ENCODE peak calls at places on chromosomes 2 and 18, in four cellular contexts. H, R, Q and D are unnamed samples.

GRCh38 chr2:239953418-239954061 is 71.6 kb downstream of the NDUFA10 start:
- DNase-seq in R (no peak), H (peak; percentile 63), Q (no peak), D (peak; percentile 33)

GRCh38 chr2:160045703-160046210 is 16.7 kb downstream of the PLA2R1 start:
- DNase-seq in Q (no peak), R (no peak), H (no peak), D (no peak)

GRCh38 chr2:71646028-71646427 is 192.7 kb downstream of the DYSF start:
- DNase-seq in H (no peak), Q (peak; percentile 40), R (no peak), D (no peak)

GRCh38 chr2:218357194-218358177 is 829 bp downstream of the CATIP start:
- DNase-seq in H (no peak), Q (no peak), R (no peak), D (no peak)

GRCh38 chr2:119441376-119442231 is 9.9 kb downstream of the TMEM37 start:
- DNase-seq in H (no peak), R (no peak), Q (no peak), D (no peak)

GRCh38 chr18:76396792-76397191 is 98.2 kb downstream of the ZNF516 start:
- DNase-seq in R (no peak), Q (no peak), H (no peak), D (no peak)

GRCh38 chr2:232325324-232326273 is 53.0 kb upstream of the ALPP start:
- DNase-seq in R (peak; percentile 62), H (peak; percentile 72), Q (no peak), D (no peak)

GRCh38 chr2:161576421-161576820 is 47.8 kb upstream of the SLC4A10 start:
- DNase-seq in H (no peak), R (peak; percentile 45), Q (no peak), D (no peak)

GRCh38 chr2:99278793-99279291 is 22.2 kb downstream of the LYG1 start:
- DNase-seq in H (no peak), R (no peak), Q (peak; percentile 70), D (no peak)

GRCh38 chr2:54279385-54279784 is 23.4 kb upstream of the TSPYL6 start:
- DNase-seq in R (no peak), H (no peak), Q (no peak), D (no peak)

GRCh38 chr2:623384-623922 is 53.8 kb downstream of the TMEM18 start:
- DNase-seq in Q (no peak), R (no peak), H (no peak), D (no peak)

GRCh38 chr2:179875864-179876263 is 14.5 kb upstream of the ZNF385B start:
- DNase-seq in R (no peak), Q (no peak), H (no peak), D (no peak)

GRCh38 chr2:179877601-179878364 is 16.4 kb upstream of the ZNF385B start:
- DNase-seq in R (no peak), Q (no peak), H (no peak), D (no peak)

GRCh38 chr2:179876266-179876665 is 14.9 kb upstream of the ZNF385B start:
- DNase-seq in Q (no peak), H (no peak), R (no peak), D (no peak)
- TF ChIP-seq CTCF in Q (no peak), H (no peak), R (peak; percentile 19), D (peak; percentile 23)

DNA sequence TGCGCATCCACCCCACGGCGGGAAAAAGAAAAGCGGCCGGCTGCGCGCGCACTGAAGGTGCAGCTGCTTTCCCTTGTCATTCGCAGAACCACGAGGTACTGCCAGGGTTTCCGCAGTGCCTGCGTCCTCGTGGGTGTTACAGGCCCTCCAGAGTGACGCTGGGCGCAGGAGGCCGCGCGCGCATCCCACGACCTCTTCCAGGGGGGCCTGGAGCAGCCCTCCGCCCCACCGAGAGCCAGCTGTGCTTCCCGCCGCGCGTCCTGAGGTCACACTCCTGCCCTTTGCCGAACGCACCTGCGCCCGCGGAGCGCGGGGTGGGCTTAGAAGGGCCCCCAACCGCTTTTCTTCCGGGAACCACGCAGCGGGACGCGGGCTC is 378 bp upstream of the IAH1 start:
- DNase-seq in R (peak; percentile 28), H (peak; percentile 71), Q (no peak), D (no peak)
- H3K4me3 ChIP-seq in R (peak overlapping the region; percentile 63), H (peak overlapping the region; percentile 72), Q (peak overlapping the region; percentile 68), D (peak overlapping the region; percentile 61)

DNA sequence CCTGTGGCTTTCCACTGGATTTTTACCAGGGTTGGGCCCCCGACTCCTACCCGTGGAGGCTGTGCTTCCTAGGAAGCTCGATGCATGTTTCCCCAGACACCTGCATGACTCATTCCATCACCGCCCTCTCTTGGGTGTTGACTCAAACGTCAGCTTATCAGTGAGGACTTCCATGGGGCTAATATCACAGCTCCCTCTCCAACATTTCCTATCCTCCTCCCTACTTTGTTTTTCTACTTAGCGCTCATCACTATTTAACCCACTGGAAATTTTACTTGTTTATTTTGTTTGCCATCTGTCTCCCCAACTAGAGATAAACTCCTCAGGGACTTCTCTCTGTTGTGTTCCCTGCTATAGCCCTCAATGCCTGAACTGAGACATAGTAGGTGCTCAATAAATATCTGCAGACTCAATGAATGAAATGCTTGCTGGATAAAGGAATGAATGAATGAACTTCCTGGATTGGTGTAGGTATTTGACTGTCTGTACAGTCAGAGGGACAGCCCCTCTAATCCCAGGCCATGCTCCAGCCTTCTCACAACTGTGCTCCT is 89.7 kb upstream of the MSH2 start:
- DNase-seq in Q (no peak), R (no peak), H (no peak), D (no peak)
- TF ChIP-seq CTCF in Q (no peak), R (no peak), H (no peak), D (peak; percentile 46)

DNA sequence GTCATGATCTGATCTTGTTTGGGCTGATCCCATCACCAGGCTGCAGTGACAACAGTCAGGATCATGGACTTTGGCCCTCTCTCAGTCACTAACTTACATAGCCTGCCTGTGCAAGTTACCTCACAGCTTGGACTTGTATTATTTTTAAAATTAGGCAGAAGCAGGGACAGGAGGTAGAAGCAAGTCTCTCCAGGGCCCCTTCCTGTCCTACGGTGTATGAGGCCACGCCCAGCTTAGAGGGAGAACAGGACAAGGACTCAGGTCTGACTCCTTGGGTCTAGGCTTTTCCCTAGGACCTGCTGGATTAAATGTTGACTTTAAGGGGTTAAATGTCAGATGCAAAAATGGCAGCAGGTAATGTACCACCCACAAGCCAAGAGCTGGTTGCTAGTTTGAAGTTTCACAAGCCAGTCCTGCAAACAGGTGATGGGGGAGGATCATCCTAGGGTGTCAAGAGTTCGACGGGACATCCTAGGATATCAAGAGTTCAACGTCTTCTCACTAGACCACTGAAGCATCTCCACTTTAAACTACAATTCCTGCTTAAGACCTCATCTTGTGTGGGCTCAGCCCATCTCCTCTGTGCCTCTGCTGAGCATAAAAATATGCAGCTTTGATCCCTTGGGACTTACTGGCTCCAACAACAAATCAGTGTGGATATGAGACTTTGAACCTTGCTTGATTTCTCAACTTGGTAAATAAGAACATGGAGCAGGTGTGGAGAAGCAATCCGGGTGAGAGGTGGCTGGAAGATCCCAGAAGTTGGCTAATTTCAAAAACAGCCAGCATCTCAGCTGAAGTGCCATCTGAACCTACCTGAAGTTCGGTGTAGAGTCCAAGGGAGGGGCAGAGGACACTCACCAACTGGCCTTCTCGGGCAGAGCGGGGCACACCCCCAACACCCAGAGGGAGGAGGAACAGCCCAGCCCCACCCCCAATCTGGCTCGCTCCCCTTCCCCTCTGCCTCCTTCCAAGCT is 39.5 kb downstream of the SFXN5 start:
- DNase-seq in Q (no peak), R (no peak), H (no peak), D (no peak)
- H3K4me3 ChIP-seq in Q (no peak overlapping the region), R (no peak overlapping the region), H (no peak overlapping the region), D (no peak overlapping the region)

GRCh38 chr2:36708119-36708741 is 11.7 kb downstream of the VIT start:
- DNase-seq in R (no peak), Q (no peak), H (no peak), D (no peak)
- TF ChIP-seq CTCF in R (no peak), Q (peak; percentile 28), H (no peak), D (no peak)

GRCh38 chr2:155145758-155146229 is 447.3 kb downstream of the KCNJ3 start:
- DNase-seq in R (peak; percentile 6), Q (no peak), H (no peak), D (no peak)
- H3K4me3 ChIP-seq in R (no peak overlapping the region), Q (no peak overlapping the region), H (no peak overlapping the region), D (no peak overlapping the region)

GRCh38 chr2:23530909-23531276 is 145.9 kb downstream of the KLHL29 start:
- DNase-seq in R (no peak), Q (no peak), H (no peak), D (no peak)

GRCh38 chr2:23531881-23532280 is 146.9 kb downstream of the KLHL29 start:
- DNase-seq in Q (no peak), H (no peak), R (no peak), D (no peak)

GRCh38 chr2:23531280-23531679 is 146.3 kb downstream of the KLHL29 start:
- DNase-seq in Q (no peak), H (no peak), R (no peak), D (no peak)

GRCh38 chr2:23533014-23533730 is 148.2 kb downstream of the KLHL29 start:
- DNase-seq in H (no peak), Q (no peak), R (peak; percentile 52), D (no peak)

DNA sequence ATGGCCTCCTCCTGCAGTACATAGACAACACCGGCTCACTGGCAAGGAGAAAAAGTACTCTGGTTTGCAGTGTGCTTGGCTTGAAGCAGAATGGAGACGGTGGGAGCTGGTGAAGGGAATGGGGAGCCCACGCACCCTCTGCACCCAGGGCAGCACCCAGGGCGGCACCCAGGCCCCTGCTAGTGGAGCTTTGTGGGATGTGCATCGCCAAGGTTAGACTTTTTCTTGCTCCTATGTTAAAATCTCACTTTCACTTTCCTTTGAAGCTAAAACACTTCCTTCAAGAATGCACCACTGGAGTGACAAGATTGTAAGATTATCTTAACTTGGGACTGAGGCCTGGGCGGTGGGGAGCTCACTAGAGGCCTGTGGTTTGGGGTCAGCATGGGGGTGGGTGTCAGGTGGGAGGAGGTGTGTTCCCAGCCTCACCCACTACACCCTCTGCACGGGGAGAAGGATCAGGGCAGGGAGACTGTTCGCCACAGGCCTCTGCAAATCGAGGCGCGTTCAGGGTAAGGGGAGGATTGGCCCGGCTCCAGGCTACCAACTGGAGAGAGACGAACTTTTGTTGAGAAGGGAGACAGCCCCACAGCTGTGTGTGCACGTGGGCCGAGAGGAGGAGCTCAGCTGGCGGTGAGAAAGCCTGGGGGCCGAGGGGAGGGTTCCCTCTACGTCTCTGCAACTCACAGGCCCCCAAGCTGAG is 147.5 kb downstream of the KLHL29 start:
- DNase-seq in H (peak; percentile 79), R (no peak), Q (no peak), D (no peak)
- TF ChIP-seq CTCF in H (no peak), R (no peak), Q (no peak), D (no peak)

GRCh38 chr2:201262718-201263117 is 2.4 kb downstream of the CASP8 start:
- DNase-seq in H (no peak), Q (no peak), R (no peak), D (no peak)
- H3K4me3 ChIP-seq in H (no peak overlapping the region), Q (no peak overlapping the region), R (no peak overlapping the region), D (no peak overlapping the region)

GRCh38 chr2:103159018-103159417 is 397.2 kb downstream of the TMEM182 start:
- DNase-seq in Q (no peak), H (no peak), R (no peak), D (no peak)
- TF ChIP-seq CTCF in Q (no peak), H (no peak), R (peak; percentile 43), D (no peak)